ENCODE peak calls at places on chromosomes 13 and 19, in four cellular contexts. E, A, B and J are unnamed samples.
A peak's percentile ranks its signal among the peaks of the same experiment; 100 is the strongest.

GRCh38 chr19:34733826-34734600 is at the start of gene ZNF181:
- DNase-seq in A (peak; percentile 92), B (peak; percentile 98), E (peak; percentile 94), J (peak; percentile 88)

GRCh38 chr13:100461309-100462035 is 127.1 kb downstream of the GGACT start:
- DNase-seq in E (no peak), B (no peak), A (no peak), J (no peak)

GRCh38 chr19:2044709-2045500 is 6.1 kb downstream of the MKNK2 start:
- DNase-seq in A (no peak), E (no peak), B (no peak), J (peak; percentile 55)

GRCh38 chr13:51971520-51972426 is 39.5 kb downstream of the ATP7B start:
- DNase-seq in E (no peak), A (no peak), B (no peak), J (no peak)

GRCh38 chr13:50123862-50124535 is 108.8 kb downstream of the KCNRG start:
- DNase-seq in B (peak; percentile 21), E (peak; percentile 89), A (peak; percentile 98), J (peak; percentile 89)

GRCh38 chr13:30466841-30467252 is 1.1 kb upstream of the HMGB1 start:
- DNase-seq in E (no peak), B (no peak), A (no peak), J (no peak)

GRCh38 chr13:36192166-36192565 is 22.2 kb downstream of the SOHLH2 start:
- DNase-seq in A (no peak), B (no peak), E (no peak), J (no peak)

GRCh38 chr19:2546128-2547032 is 70.5 kb downstream of the GADD45B start:
- DNase-seq in A (peak; percentile 91), B (no peak), E (peak; percentile 89), J (peak; percentile 95)

GRCh38 chr19:41707502-41707812 is 969 bp upstream of the CEACAM5 start:
- DNase-seq in A (no peak), E (no peak), B (peak; percentile 60), J (no peak)

GRCh38 chr19:38975861-38976271 is 324 bp upstream of the FBXO17 start:
- DNase-seq in B (peak; percentile 71), E (peak; percentile 69), A (no peak), J (no peak)

GRCh38 chr13:27401210-27401609 is 23.2 kb upstream of the GTF3A start:
- DNase-seq in B (no peak), E (no peak), A (no peak), J (peak; percentile 29)

GRCh38 chr13:30829145-30829544 is 76.9 kb upstream of the MEDAG start:
- DNase-seq in B (peak; percentile 23), A (no peak), E (no peak), J (no peak)

GRCh38 chr19:54262066-54262465 is 5.0 kb upstream of the LILRB5 start:
- DNase-seq in A (no peak), B (no peak), E (peak; percentile 30), J (no peak)

GRCh38 chr19:29581398-29581797 is 24.7 kb upstream of the POP4 start:
- DNase-seq in E (no peak), A (no peak), B (no peak), J (no peak)

GRCh38 chr19:4568884-4569283 is 9.4 kb upstream of the SEMA6B start:
- DNase-seq in E (no peak), B (no peak), A (no peak), J (no peak)

GRCh38 chr13:63517376-63517775 is 2101.7 kb upstream of the PCDH20 start:
- DNase-seq in A (no peak), B (no peak), E (no peak), J (no peak)

GRCh38 chr13:107144432-107144831 is 576.5 kb upstream of the ARGLU1 start:
- DNase-seq in E (no peak), B (no peak), A (no peak), J (no peak)

GRCh38 chr13:35784286-35784951 is 307.9 kb upstream of the MAB21L1 start:
- DNase-seq in E (no peak), B (no peak), A (no peak), J (no peak)

GRCh38 chr19:3604987-3605343 is 1.7 kb downstream of the TBXA2R start:
- DNase-seq in A (no peak), B (no peak), E (no peak), J (peak; percentile 26)

GRCh38 chr13:98576215-98576945 is 527 bp downstream of the STK24 start:
- DNase-seq in A (peak; percentile 85), B (no peak), E (peak; percentile 76), J (peak; percentile 65)

GRCh38 chr13:106796280-106797047 is 228.5 kb upstream of the ARGLU1 start:
- DNase-seq in A (no peak), B (no peak), E (no peak), J (no peak)

GRCh38 chr19:12695514-12695913 is 917 bp downstream of the FBXW9 start:
- DNase-seq in E (no peak), B (no peak), A (no peak), J (no peak)

GRCh38 chr19:12698138-12698537 is 1.7 kb upstream of the FBXW9 start:
- DNase-seq in B (no peak), E (no peak), A (no peak), J (no peak)

GRCh38 chr19:12695997-12696365 is 450 bp downstream of the FBXW9 start:
- DNase-seq in B (peak; percentile 10), A (no peak), E (no peak), J (no peak)

GRCh38 chr19:12695090-12695489 is 1.3 kb downstream of the FBXW9 start:
- DNase-seq in B (no peak), A (no peak), E (no peak), J (no peak)

DNA sequence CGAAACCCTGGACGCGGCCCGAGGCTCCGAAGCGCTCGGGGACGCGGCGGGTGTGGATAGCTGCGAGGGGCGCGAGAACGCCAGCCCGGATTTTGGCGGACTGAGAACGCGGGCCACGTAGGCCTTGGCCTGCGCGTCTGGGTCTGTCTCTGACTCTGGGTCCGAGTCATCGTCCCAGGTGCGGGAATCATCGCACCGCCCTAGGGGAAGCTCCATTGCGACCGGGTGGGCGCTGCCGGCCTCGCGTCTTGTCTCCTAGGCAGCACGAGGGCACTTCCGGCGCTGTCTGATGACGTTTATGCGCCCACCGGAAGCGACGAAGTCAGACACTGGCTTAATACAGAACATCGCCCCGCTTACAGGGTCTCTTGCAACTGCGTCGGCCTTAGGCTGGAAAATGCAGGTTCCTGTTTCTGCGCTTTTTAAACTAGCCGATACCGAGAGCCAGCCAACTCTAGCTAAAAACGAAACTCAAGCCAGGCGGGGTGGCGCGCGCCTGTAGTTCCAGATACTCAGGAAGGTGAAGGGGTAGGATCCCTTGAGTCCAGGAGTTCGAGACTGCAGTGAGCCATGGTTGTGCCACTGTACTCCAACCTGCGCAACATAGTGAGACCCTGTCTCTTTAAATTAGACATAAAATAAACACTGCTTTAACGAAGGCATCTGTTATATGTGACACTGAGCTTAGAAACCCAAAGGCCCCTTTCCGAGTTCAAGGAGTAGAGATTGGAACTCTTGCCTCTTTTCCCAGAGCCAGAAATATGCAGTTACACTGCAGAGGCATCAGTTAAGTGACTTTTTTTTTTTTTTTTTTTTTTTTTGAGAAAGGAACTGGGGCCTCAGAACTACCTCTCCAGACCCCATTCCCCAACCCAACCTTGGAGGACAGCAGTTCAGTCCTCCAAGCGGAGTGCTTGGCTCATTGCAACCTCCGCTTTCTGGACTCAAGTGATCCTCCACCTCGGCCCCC is at the start of gene FBXW9:
- DNase-seq in B (peak; percentile 85), E (peak; percentile 98), A (peak; percentile 97), J (peak; percentile 99)
- TF ChIP-seq POLR2A in B (peak; percentile 21), E (peak; percentile 33), A (no peak), J (peak; percentile 67)

DNA sequence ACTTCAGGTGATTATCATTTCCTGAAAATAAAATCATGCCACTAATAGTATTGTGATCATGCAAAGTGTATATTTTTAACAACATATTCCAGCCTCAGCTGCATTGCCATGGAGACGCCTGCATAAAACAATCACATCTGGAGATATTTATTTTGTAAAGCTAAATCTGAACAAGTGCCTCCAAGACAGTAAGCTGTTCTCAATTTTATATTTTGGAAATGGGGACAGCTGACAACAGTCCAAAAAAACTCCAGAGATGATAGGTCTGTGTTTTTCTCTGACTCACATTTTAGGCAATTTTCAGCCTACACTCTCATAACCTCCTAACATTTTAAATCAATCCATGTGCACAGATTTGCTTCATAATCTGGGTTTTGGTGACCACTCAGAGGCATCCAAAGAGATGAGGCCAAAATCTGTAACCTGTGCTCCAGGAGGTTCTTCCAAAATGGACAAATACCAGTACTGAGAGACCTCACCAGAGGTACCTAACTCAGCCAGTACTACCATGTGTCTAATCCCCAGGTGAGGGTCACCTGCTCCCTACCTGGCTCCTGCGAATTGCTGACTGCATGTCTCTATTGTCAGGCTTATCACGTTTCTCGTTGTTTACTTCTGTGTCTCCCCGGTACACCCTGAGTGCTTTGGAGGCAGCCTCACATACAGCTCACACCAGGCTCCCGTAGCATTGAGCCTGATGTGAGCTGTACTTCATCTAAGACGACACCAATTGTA is 62.7 kb downstream of the COL4A1 start:
- DNase-seq in E (no peak), A (no peak), B (no peak), J (no peak)
- H3K4me1 ChIP-seq in E (peaks cover 43% of the 10 kb centered on the region), A (peaks cover 78% of the 10 kb centered on the region), B (peaks cover 5% of the 10 kb centered on the region), J (peaks cover 31% of the 10 kb centered on the region)

GRCh38 chr19:55598034-55598433 is 1.3 kb downstream of the FIZ1 start:
- DNase-seq in B (no peak), E (no peak), A (no peak), J (no peak)

GRCh38 chr19:55599468-55600335 is at the start of the genes FIZ1 and ZNF524:
- DNase-seq in E (peak; percentile 100), B (peak; percentile 90), A (peak; percentile 98), J (peak; percentile 99)

GRCh38 chr19:55598719-55599467 is 424 bp downstream of the FIZ1 start:
- DNase-seq in B (peak; percentile 91), A (peak; percentile 96), E (peak; percentile 97), J (peak; percentile 97)

GRCh38 chr19:55596304-55596703 is 3.0 kb downstream of the FIZ1 start:
- DNase-seq in E (no peak), A (no peak), B (no peak), J (no peak)

DNA sequence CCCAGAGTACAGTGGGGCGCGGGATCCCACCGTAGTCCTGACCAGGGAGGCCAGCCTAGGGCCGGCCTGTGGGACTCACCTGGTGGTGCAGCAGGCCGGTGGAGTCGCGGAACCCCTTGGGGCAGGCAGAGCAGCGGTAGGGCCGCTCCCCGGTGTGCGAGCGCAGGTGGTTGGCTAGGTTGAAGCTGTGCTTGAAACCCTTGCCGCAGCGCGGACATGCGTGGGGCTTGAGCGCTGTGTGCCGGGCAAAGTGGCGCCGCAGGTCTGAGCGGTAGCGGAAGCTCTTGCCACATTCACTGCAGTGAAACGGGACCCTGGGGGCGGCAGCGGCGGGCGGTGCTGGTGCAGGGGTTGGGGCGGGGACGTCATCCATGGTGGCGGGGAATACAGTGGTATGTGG is 1.8 kb downstream of the FIZ1 start:
- DNase-seq in B (no peak), A (no peak), E (no peak), J (no peak)
- TF ChIP-seq POLR2A in B (no peak), A (no peak), E (no peak), J (no peak)

GRCh38 chr13:114320065-114320464 is 5.8 kb downstream of the CHAMP1 start:
- DNase-seq in E (no peak), A (no peak), B (no peak), J (no peak)
- H3K4me1 ChIP-seq in E (peaks cover 40% of the 10 kb centered on the region), A (peaks cover 48% of the 10 kb centered on the region), B (peaks cover 11% of the 10 kb centered on the region), J (peaks cover 39% of the 10 kb centered on the region)

GRCh38 chr13:21034602-21035190 is 26.7 kb downstream of the LATS2 start:
- DNase-seq in A (no peak), E (no peak), B (no peak), J (no peak)

GRCh38 chr13:21037656-21038055 is 23.7 kb downstream of the LATS2 start:
- DNase-seq in B (no peak), E (no peak), A (no peak), J (peak; percentile 14)

GRCh38 chr13:21043898-21044297 is 17.5 kb downstream of the LATS2 start:
- DNase-seq in A (no peak), E (no peak), B (no peak), J (no peak)

GRCh38 chr13:21040120-21040834 is 21.1 kb downstream of the LATS2 start:
- DNase-seq in B (no peak), A (no peak), E (no peak), J (peak; percentile 75)

GRCh38 chr13:21039097-21039800 is 22.1 kb downstream of the LATS2 start:
- DNase-seq in E (no peak), A (no peak), B (no peak), J (peak; percentile 9)
- TF ChIP-seq POLR2A in E (no peak), A (no peak), B (no peak), J (no peak)